ENCODE peak calls at places on chromosome 7, in nine cellular contexts. K is HCT116; H is CD8-positive, alpha-beta T cell; G is cardiac muscle cell; Y is hepatocyte; C is neural progenitor cell; Q is fibroblast of mammary gland; B is fibroblast of pulmonary artery; M is AG04450. D is an unnamed sample.

GRCh38 chr7:114356133-114356532 is 58.5 kb upstream of the FOXP2 start:
- DNase-seq in C (no peak), B (no peak), H (no peak), G (no peak), Q (peak), Y (no peak), M (no peak), K (no peak), D (no peak)

GRCh38 chr7:44117801-44118429 is 5.4 kb downstream of the POLD2 start:
- DNase-seq in B (no peak), K (no peak), Q (no peak), G (no peak), M (no peak), Y (no peak), C (no peak), H (no peak), D (no peak)

GRCh38 chr7:29275493-29275892 is 80.9 kb downstream of the CHN2 start:
- DNase-seq in H (no peak), M (no peak), C (no peak), G (no peak), K (no peak), Q (no peak), B (no peak), Y (no peak), D (no peak)

GRCh38 chr7:71472962-71473361 is 341.0 kb downstream of the GALNT17 start:
- DNase-seq in C (peak), G (no peak), Y (no peak), B (no peak), M (no peak), H (no peak), K (no peak), Q (no peak), D (no peak)

GRCh38 chr7:158894825-158895224 is 38.5 kb downstream of the DYNC2I1 start:
- DNase-seq in H (no peak), Y (no peak), Q (no peak), K (no peak), B (no peak), G (no peak), C (no peak), M (no peak), D (no peak)

GRCh38 chr7:74587435-74588126 is 69.9 kb upstream of the GTF2I start:
- DNase-seq in Y (peak), G (peak), Q (peak), B (peak), C (peak), H (no peak), M (peak), K (no peak), D (peak)

GRCh38 chr7:44486693-44487092 is 3.8 kb downstream of the NUDCD3 start:
- DNase-seq in H (no peak), G (peak), Y (peak), C (no peak), M (no peak), K (no peak), Q (peak), B (peak), D (peak)

GRCh38 chr7:5598261-5598761 is 174.7 kb upstream of the TNRC18 start:
- DNase-seq in Y (no peak), H (no peak), G (peak), Q (peak), K (no peak), C (peak), B (no peak), M (no peak), D (peak)

GRCh38 chr7:24908166-24908565 is 71.8 kb downstream of the OSBPL3 start:
- DNase-seq in Y (no peak), M (no peak), Q (no peak), C (no peak), K (no peak), B (no peak), H (no peak), G (no peak), D (no peak)

GRCh38 chr7:118312051-118312450 is 87.5 kb downstream of the ANKRD7 start:
- DNase-seq in G (no peak), Y (no peak), K (no peak), Q (no peak), C (no peak), M (no peak), H (no peak), B (no peak), D (no peak)

GRCh38 chr7:33909755-33910154 is 4.4 kb downstream of the BMPER start:
- DNase-seq in H (no peak), Q (peak), K (no peak), M (no peak), C (no peak), G (no peak), B (no peak), Y (no peak), D (peak)

GRCh38 chr7:72243329-72243728 is 168.8 kb downstream of the CALN1 start:
- DNase-seq in B (no peak), Q (no peak), Y (no peak), G (no peak), H (no peak), C (no peak), K (no peak), M (no peak), D (no peak)

GRCh38 chr7:24781106-24781505 is 23.8 kb upstream of the GSDME start:
- DNase-seq in G (no peak), Q (no peak), K (no peak), B (no peak), C (no peak), H (no peak), Y (no peak), M (no peak), D (no peak)

GRCh38 chr7:25037325-25037724 is 57.3 kb upstream of the OSBPL3 start:
- DNase-seq in Y (no peak), Q (peak), K (no peak), G (peak), H (no peak), C (no peak), B (peak), M (no peak), D (peak)

GRCh38 chr7:87645446-87645845 is 17.2 kb downstream of the RUNDC3B start:
- DNase-seq in Q (no peak), B (no peak), G (no peak), C (no peak), Y (no peak), M (no peak), H (no peak), K (no peak), D (no peak)

GRCh38 chr7:46939089-46939488 is 642.8 kb downstream of the TNS3 start:
- DNase-seq in C (no peak), K (no peak), M (no peak), H (no peak), Y (no peak), Q (no peak), G (no peak), B (no peak), D (no peak)

GRCh38 chr7:44415047-44415446 is 75.4 kb downstream of the NUDCD3 start:
- DNase-seq in K (no peak), B (no peak), G (no peak), M (no peak), Y (no peak), Q (no peak), C (no peak), H (no peak), D (no peak)

GRCh38 chr7:36910859-36911258 is 186.6 kb upstream of the AOAH start:
- DNase-seq in B (no peak), M (no peak), H (no peak), Y (no peak), Q (no peak), C (no peak), G (no peak), K (no peak), D (no peak)

GRCh38 chr7:23373151-23374004 is 74.2 kb downstream of the MALSU1 start:
- DNase-seq in M (no peak), Q (peak), K (no peak), G (peak), Y (no peak), C (no peak), B (peak), H (no peak), D (peak)

GRCh38 chr7:19117081-19117869 is at the start of gene TWIST1:
- DNase-seq in Q (peak), G (peak), B (peak), H (no peak), K (no peak), C (peak), Y (peak), M (peak), D (peak)

GRCh38 chr7:73519867-73520672 is 2.0 kb downstream of the BAZ1B start:
- DNase-seq in Q (peak), M (no peak), Y (no peak), H (no peak), K (no peak), C (peak), G (no peak), B (no peak), D (no peak)

GRCh38 chr7:33444501-33444900 is 315.1 kb downstream of the BBS9 start:
- DNase-seq in M (peak), G (peak), Y (peak), Q (peak), H (no peak), C (no peak), B (peak), K (no peak), D (peak)

GRCh38 chr7:47540387-47541093 is 41.4 kb downstream of the TNS3 start:
- DNase-seq in C (no peak), G (no peak), Q (no peak), M (no peak), B (no peak), K (no peak), H (no peak), Y (peak), D (no peak)

GRCh38 chr7:129644634-129645230 is 33.2 kb downstream of the NRF1 start:
- DNase-seq in Y (peak), B (peak), K (peak), Q (peak), G (peak), C (peak), M (peak), H (no peak), D (peak)

GRCh38 chr7:113408999-113409398 is 290.6 kb upstream of the SMIM30 start:
- DNase-seq in K (no peak), M (no peak), Y (no peak), B (no peak), Q (no peak), H (no peak), C (no peak), G (no peak), D (no peak)

GRCh38 chr7:70710011-70710480 is 421.9 kb upstream of the GALNT17 start:
- DNase-seq in K (no peak), G (peak), Y (peak), M (peak), B (peak), Q (peak), H (no peak), C (no peak), D (peak)

GRCh38 chr7:36506820-36507219 is 117.2 kb downstream of the ANLN start:
- DNase-seq in C (no peak), M (no peak), Q (peak), H (no peak), Y (no peak), G (peak), B (peak), K (peak), D (peak)

GRCh38 chr7:128676665-128677064 is 4.6 kb downstream of the GARIN1A start:
- DNase-seq in C (no peak), Q (no peak), M (no peak), B (no peak), Y (no peak), G (no peak), K (no peak), H (no peak), D (no peak)

GRCh38 chr7:98719396-98719795 is 102.3 kb downstream of the NPTX2 start:
- DNase-seq in G (no peak), C (no peak), Y (no peak), Q (no peak), B (no peak), K (no peak), M (no peak), H (no peak), D (no peak)

GRCh38 chr7:66748127-66748511 is 7.6 kb downstream of the RABGEF1 start:
- DNase-seq in C (no peak), Y (no peak), Q (peak), M (no peak), G (no peak), H (no peak), K (no peak), B (no peak), D (peak)

GRCh38 chr7:149322737-149323136 is 60.7 kb downstream of the ZNF783 start:
- DNase-seq in Y (no peak), M (no peak), K (no peak), B (no peak), H (no peak), G (no peak), Q (no peak), C (no peak), D (no peak)

GRCh38 chr7:104156842-104157277 is 51.0 kb downstream of the ORC5 start:
- DNase-seq in Y (peak), B (peak), Q (peak), H (no peak), K (peak), C (peak), G (peak), M (no peak), D (peak)

GRCh38 chr7:117659453-117660086 is 179.7 kb downstream of the CFTR start:
- DNase-seq in H (no peak), Y (no peak), K (no peak), C (no peak), B (peak), M (no peak), G (peak), Q (no peak), D (peak)

GRCh38 chr7:105594034-105594433 is 12.7 kb upstream of the EFCAB10 start:
- DNase-seq in G (no peak), H (no peak), C (no peak), M (no peak), Q (no peak), K (no peak), Y (no peak), B (no peak), D (peak)

GRCh38 chr7:78873117-78873516 is 580.4 kb downstream of the MAGI2 start:
- DNase-seq in Q (no peak), C (peak), B (no peak), Y (no peak), H (no peak), K (no peak), M (no peak), G (no peak), D (no peak)

GRCh38 chr7:130143334-130143732 is 61.9 kb downstream of the TMEM209 start:
- DNase-seq in M (no peak), Q (no peak), K (no peak), Y (no peak), C (no peak), G (no peak), B (no peak), H (no peak), D (no peak)

GRCh38 chr7:26930201-26930600 is 65.8 kb upstream of the SKAP2 start:
- DNase-seq in K (no peak), H (no peak), Q (peak), Y (no peak), B (no peak), C (no peak), M (no peak), G (no peak), D (peak)

GRCh38 chr7:34539003-34539402 is 119.0 kb upstream of the NPSR1 start:
- DNase-seq in C (no peak), H (no peak), G (no peak), Q (no peak), M (no peak), K (no peak), Y (no peak), B (no peak), D (no peak)

GRCh38 chr7:28481131-28481926 is 69.0 kb downstream of the CREB5 start:
- DNase-seq in Y (peak), G (peak), M (peak), K (no peak), Q (peak), C (peak), B (peak), H (no peak), D (peak)

GRCh38 chr7:83469491-83469890 is 179.4 kb downstream of the SEMA3E start:
- DNase-seq in B (no peak), Y (no peak), C (no peak), Q (peak), K (no peak), G (no peak), M (no peak), H (no peak), D (no peak)

GRCh38 chr7:83478601-83479000 is 170.3 kb downstream of the SEMA3E start:
- DNase-seq in Y (no peak), G (no peak), K (no peak), C (no peak), H (no peak), Q (no peak), B (no peak), M (no peak), D (no peak)

GRCh38 chr7:83476501-83476900 is 172.4 kb downstream of the SEMA3E start:
- DNase-seq in H (no peak), Q (no peak), K (no peak), Y (no peak), C (no peak), B (no peak), M (no peak), G (no peak), D (no peak)

GRCh38 chr7:83472376-83472775 is 176.6 kb downstream of the SEMA3E start:
- DNase-seq in C (no peak), M (no peak), B (no peak), Q (no peak), H (no peak), K (no peak), Y (no peak), G (no peak), D (no peak)

DNA sequence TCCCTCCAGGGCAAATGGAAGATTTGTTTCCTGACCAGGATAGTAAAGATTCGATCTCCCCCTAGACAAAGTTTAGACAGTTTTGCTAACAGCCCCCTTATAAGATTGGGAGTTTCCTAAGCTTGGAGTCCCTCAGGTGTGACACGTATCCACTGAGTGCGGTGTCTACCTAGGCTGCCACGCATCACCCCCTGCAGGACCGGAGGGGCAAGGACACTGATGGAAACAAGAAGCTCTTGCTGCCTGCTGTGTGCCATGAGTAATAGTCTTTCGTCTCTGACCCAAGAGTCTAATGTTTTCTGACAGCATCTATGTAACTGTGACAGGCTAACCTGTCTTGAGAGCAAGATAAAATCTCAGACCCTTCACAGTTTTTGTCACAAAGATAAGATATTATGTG is 173.5 kb downstream of the SEMA3E start:
- DNase-seq in H (no peak), Q (peak), K (peak), Y (no peak), G (no peak), M (no peak), B (no peak), C (peak), D (no peak)
- TF ChIP-seq CTCF in H (no peak), Q (peak), K (no peak), Y (peak), G (no peak), M (no peak), B (no peak), C (peak), D (peak)

DNA sequence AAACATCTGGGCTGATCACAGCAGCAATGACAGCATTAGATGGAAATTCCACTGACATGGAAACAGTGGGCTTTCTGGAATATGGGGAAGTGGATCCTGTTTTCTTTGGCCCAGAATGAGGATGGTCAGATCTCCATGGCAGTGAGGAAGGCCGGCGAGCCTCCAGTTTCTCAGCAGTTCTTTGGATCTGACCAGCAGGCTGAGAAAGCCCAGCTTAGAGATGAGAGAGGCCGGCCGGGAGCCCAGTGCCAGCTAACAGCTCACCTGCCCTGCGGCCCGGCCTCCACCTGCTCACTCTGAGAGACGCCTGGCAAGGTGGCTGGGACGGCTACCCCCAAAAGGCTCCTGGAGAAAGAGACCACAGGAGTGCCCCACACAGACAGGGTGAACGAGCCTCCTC is 24.2 kb downstream of the GPER1 start:
- DNase-seq in Y (no peak), C (no peak), H (no peak), M (no peak), K (no peak), G (peak), Q (peak), B (no peak), D (peak)
- H3K4me3 ChIP-seq in Y (no peak), C (no peak), H (no peak), M (no peak), K (no peak), G (no peak), Q (no peak), B (no peak), D (no peak)

GRCh38 chr7:95843286-95843685 is 70.9 kb downstream of the DYNC1I1 start:
- DNase-seq in Q (peak), M (no peak), B (peak), K (no peak), C (peak), H (no peak), Y (no peak), G (peak), D (no peak)
- TF ChIP-seq CTCF in Q (no peak), M (no peak), B (peak), K (no peak), C (peak), H (no peak), Y (peak), G (peak), D (peak)

GRCh38 chr7:42226354-42226941 is 10.6 kb downstream of the GLI3 start:
- DNase-seq in H (no peak), C (peak), B (no peak), Y (no peak), K (no peak), Q (no peak), M (no peak), G (peak), D (no peak)
- H3K4me3 ChIP-seq in H (no peak), C (peak), B (no peak), Y (no peak), K (no peak), Q (no peak), M (no peak), G (no peak), D (no peak)

DNA sequence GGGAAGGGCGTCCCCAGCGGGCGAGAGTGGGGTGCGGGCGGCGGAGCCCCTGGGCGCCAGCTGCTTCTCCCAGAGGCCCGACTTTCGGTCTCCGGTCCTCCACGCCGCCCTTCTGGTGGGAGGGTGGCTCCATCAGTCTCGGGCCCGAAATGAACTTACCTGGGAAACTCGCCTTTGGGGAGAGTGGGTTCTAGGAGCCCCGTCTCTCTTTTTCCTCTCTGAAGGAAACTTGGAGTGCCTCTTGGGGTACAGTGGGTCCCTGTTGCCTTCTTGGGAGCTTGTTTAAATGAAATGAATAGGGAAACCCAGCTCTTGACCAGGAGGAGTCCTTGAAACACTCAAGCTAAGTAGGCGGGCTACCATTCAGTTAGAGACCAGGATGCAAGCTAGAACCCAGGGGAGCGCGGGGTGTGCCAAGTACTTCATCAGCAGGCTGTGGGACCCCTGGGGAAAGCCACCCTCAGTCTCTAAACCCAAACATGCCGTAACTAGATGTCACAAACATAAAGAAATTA is 1.3 kb downstream of the SLC26A4 start:
- DNase-seq in K (no peak), C (peak), B (no peak), Q (no peak), G (no peak), M (no peak), Y (no peak), H (no peak), D (no peak)
- TF ChIP-seq CTCF in K (no peak), C (no peak), B (no peak), Q (no peak), G (no peak), M (no peak), Y (peak), H (no peak), D (no peak)

GRCh38 chr7:155380986-155381851 is 76.7 kb upstream of the EN2 start:
- DNase-seq in Y (no peak), B (no peak), Q (no peak), M (no peak), K (no peak), C (peak), H (no peak), G (no peak), D (peak)
- H3K4me3 ChIP-seq in Y (no peak), B (no peak), Q (no peak), M (no peak), K (no peak), C (peak), H (no peak), G (peak), D (peak)

GRCh38 chr7:100093054-100093453 is 4.3 kb downstream of the COPS6 start:
- DNase-seq in M (no peak), B (no peak), Y (no peak), Q (no peak), G (no peak), C (no peak), K (no peak), H (no peak), D (no peak)

GRCh38 chr7:100090527-100091410 is 2.0 kb downstream of the COPS6 start:
- DNase-seq in K (no peak), H (no peak), M (no peak), G (no peak), C (no peak), Y (no peak), B (no peak), Q (no peak), D (no peak)

GRCh38 chr7:100089458-100090201 is 861 bp downstream of the COPS6 start:
- DNase-seq in C (no peak), K (no peak), M (no peak), B (no peak), Y (no peak), H (no peak), Q (peak), G (no peak), D (peak)

GRCh38 chr7:100093498-100093897 is 4.7 kb downstream of the COPS6 start:
- DNase-seq in G (no peak), K (no peak), B (no peak), H (no peak), M (no peak), C (no peak), Q (no peak), Y (no peak), D (no peak)

GRCh38 chr7:100091411-100092181 is 2.8 kb downstream of the COPS6 start:
- DNase-seq in C (peak), B (no peak), Y (no peak), K (no peak), G (no peak), Q (no peak), H (no peak), M (no peak), D (no peak)
- TF ChIP-seq CTCF in C (no peak), B (no peak), Y (no peak), K (no peak), G (no peak), Q (peak), H (no peak), M (peak), D (no peak)

D was measured in fibroblast of the aortic adventitia.